ENCODE peak calls at places on chromosomes 2 and 18, in seven cellular contexts. One of them, this sample, is unnamed.

GRCh38 chr2:190722061-190722759 is 73.3 kb downstream of the NAB1 start:
- DNase-seq in RWPE2: no peak
- DNase-seq in tibial artery: no peak
- DNase-seq in heart right ventricle: no peak
- DNase-seq in stomach: no peak
- DNase-seq in psoas muscle: no peak
- DNase-seq in GM23338: no peak
- DNase-seq in this sample: no peak

GRCh38 chr2:235162544-235163197 is 210.9 kb downstream of the SH3BP4 start:
- DNase-seq in psoas muscle: no peak
- DNase-seq in stomach: no peak
- DNase-seq in heart right ventricle: no peak
- DNase-seq in RWPE2: no peak
- DNase-seq in tibial artery: no peak
- DNase-seq in GM23338: no peak
- DNase-seq in this sample: no peak

GRCh38 chr2:95031076-95031725 is 5.7 kb downstream of the MAL start:
- DNase-seq in GM23338: no peak
- DNase-seq in psoas muscle: peak; percentile 32
- DNase-seq in heart right ventricle: no peak
- DNase-seq in stomach: no peak
- DNase-seq in tibial artery: no peak
- DNase-seq in RWPE2: no peak
- DNase-seq in this sample: no peak

GRCh38 chr2:190843874-190844699 is 36.5 kb upstream of the GLS start:
- DNase-seq in GM23338: no peak
- DNase-seq in heart right ventricle: no peak
- DNase-seq in tibial artery: no peak
- DNase-seq in psoas muscle: no peak
- DNase-seq in stomach: no peak
- DNase-seq in RWPE2: no peak
- DNase-seq in this sample: no peak

GRCh38 chr2:64992990-64993389 is 3.8 kb downstream of the SLC1A4 start:
- DNase-seq in GM23338: no peak
- DNase-seq in tibial artery: no peak
- DNase-seq in stomach: no peak
- DNase-seq in RWPE2: no peak
- DNase-seq in psoas muscle: no peak
- DNase-seq in heart right ventricle: no peak
- DNase-seq in this sample: peak; percentile 33

GRCh38 chr2:170845343-170845742 is 28.7 kb downstream of the GAD1 start:
- DNase-seq in GM23338: peak; percentile 84
- DNase-seq in psoas muscle: no peak
- DNase-seq in stomach: no peak
- DNase-seq in tibial artery: no peak
- DNase-seq in heart right ventricle: no peak
- DNase-seq in RWPE2: no peak
- DNase-seq in this sample: no peak

GRCh38 chr2:217858519-217859466 is 144.0 kb downstream of the TNS1 start:
- DNase-seq in GM23338: no peak
- DNase-seq in stomach: peak; percentile 55
- DNase-seq in psoas muscle: peak; percentile 95
- DNase-seq in heart right ventricle: peak; percentile 81
- DNase-seq in RWPE2: no peak
- DNase-seq in tibial artery: peak; percentile 90
- DNase-seq in this sample: peak; percentile 92

GRCh38 chr2:9167718-9168657 is 38.6 kb upstream of the ASAP2 start:
- DNase-seq in heart right ventricle: no peak
- DNase-seq in tibial artery: no peak
- DNase-seq in RWPE2: no peak
- DNase-seq in stomach: peak; percentile 26
- DNase-seq in psoas muscle: no peak
- DNase-seq in GM23338: no peak
- DNase-seq in this sample: peak; percentile 64

GRCh38 chr2:206274434-206275273 is at the start of gene ZDBF2:
- DNase-seq in heart right ventricle: peak; percentile 60
- DNase-seq in RWPE2: no peak
- DNase-seq in GM23338: peak; percentile 76
- DNase-seq in tibial artery: no peak
- DNase-seq in stomach: peak; percentile 63
- DNase-seq in psoas muscle: peak; percentile 70
- DNase-seq in this sample: peak; percentile 78

GRCh38 chr2:10377747-10378085 is 70.4 kb downstream of the ODC1 start:
- DNase-seq in tibial artery: no peak
- DNase-seq in heart right ventricle: no peak
- DNase-seq in RWPE2: no peak
- DNase-seq in GM23338: no peak
- DNase-seq in psoas muscle: no peak
- DNase-seq in stomach: no peak
- DNase-seq in this sample: no peak

GRCh38 chr2:67997528-67998267 is 65.1 kb downstream of the C1D start:
- DNase-seq in psoas muscle: no peak
- DNase-seq in tibial artery: no peak
- DNase-seq in stomach: no peak
- DNase-seq in heart right ventricle: no peak
- DNase-seq in RWPE2: peak; percentile 66
- DNase-seq in GM23338: no peak
- DNase-seq in this sample: no peak

GRCh38 chr2:86290596-86291327 is 46.7 kb downstream of the REEP1 start:
- DNase-seq in stomach: no peak
- DNase-seq in tibial artery: no peak
- DNase-seq in heart right ventricle: peak; percentile 25
- DNase-seq in GM23338: no peak
- DNase-seq in psoas muscle: no peak
- DNase-seq in RWPE2: no peak
- DNase-seq in this sample: no peak

GRCh38 chr2:203823179-203823578 is 44.4 kb upstream of the CTLA4 start:
- DNase-seq in tibial artery: no peak
- DNase-seq in stomach: no peak
- DNase-seq in heart right ventricle: no peak
- DNase-seq in GM23338: no peak
- DNase-seq in RWPE2: no peak
- DNase-seq in psoas muscle: no peak
- DNase-seq in this sample: no peak

GRCh38 chr18:74480149-74480651 is 16.0 kb upstream of the CNDP2 start:
- DNase-seq in tibial artery: no peak
- DNase-seq in stomach: no peak
- DNase-seq in GM23338: no peak
- DNase-seq in RWPE2: no peak
- DNase-seq in heart right ventricle: no peak
- DNase-seq in psoas muscle: no peak
- DNase-seq in this sample: no peak

GRCh38 chr2:74205586-74205985 is 7.2 kb downstream of the MTHFD2 start:
- DNase-seq in heart right ventricle: no peak
- DNase-seq in RWPE2: no peak
- DNase-seq in psoas muscle: no peak
- DNase-seq in tibial artery: no peak
- DNase-seq in GM23338: no peak
- DNase-seq in stomach: peak; percentile 65
- DNase-seq in this sample: peak; percentile 27

GRCh38 chr18:47758000-47758399 is 172.5 kb downstream of the SMAD2 start:
- DNase-seq in RWPE2: no peak
- DNase-seq in tibial artery: no peak
- DNase-seq in heart right ventricle: no peak
- DNase-seq in stomach: no peak
- DNase-seq in psoas muscle: no peak
- DNase-seq in GM23338: peak; percentile 65
- DNase-seq in this sample: no peak
- TF ChIP-seq CTCF in RWPE2: peak; percentile 11
- TF ChIP-seq CTCF in tibial artery: no peak
- TF ChIP-seq CTCF in heart right ventricle: no peak
- TF ChIP-seq CTCF in stomach: no peak
- TF ChIP-seq CTCF in psoas muscle: peak; percentile 8
- TF ChIP-seq CTCF in GM23338: peak; percentile 44
- TF ChIP-seq CTCF in this sample: no peak

GRCh38 chr2:144708641-144709040 is 188.7 kb upstream of the ZEB2 start:
- DNase-seq in tibial artery: no peak
- DNase-seq in psoas muscle: no peak
- DNase-seq in GM23338: no peak
- DNase-seq in RWPE2: no peak
- DNase-seq in heart right ventricle: no peak
- DNase-seq in stomach: no peak
- DNase-seq in this sample: no peak

GRCh38 chr2:144712277-144712944 is 192.5 kb upstream of the ZEB2 start:
- DNase-seq in heart right ventricle: no peak
- DNase-seq in GM23338: peak; percentile 29
- DNase-seq in stomach: no peak
- DNase-seq in psoas muscle: no peak
- DNase-seq in RWPE2: no peak
- DNase-seq in tibial artery: no peak
- DNase-seq in this sample: no peak

GRCh38 chr2:144711084-144711483 is 191.2 kb upstream of the ZEB2 start:
- DNase-seq in psoas muscle: no peak
- DNase-seq in tibial artery: no peak
- DNase-seq in stomach: no peak
- DNase-seq in GM23338: peak; percentile 4
- DNase-seq in RWPE2: no peak
- DNase-seq in heart right ventricle: no peak
- DNase-seq in this sample: no peak

GRCh38 chr2:144713410-144713809 is 193.5 kb upstream of the ZEB2 start:
- DNase-seq in RWPE2: no peak
- DNase-seq in GM23338: no peak
- DNase-seq in stomach: no peak
- DNase-seq in heart right ventricle: no peak
- DNase-seq in tibial artery: no peak
- DNase-seq in psoas muscle: no peak
- DNase-seq in this sample: no peak

DNA sequence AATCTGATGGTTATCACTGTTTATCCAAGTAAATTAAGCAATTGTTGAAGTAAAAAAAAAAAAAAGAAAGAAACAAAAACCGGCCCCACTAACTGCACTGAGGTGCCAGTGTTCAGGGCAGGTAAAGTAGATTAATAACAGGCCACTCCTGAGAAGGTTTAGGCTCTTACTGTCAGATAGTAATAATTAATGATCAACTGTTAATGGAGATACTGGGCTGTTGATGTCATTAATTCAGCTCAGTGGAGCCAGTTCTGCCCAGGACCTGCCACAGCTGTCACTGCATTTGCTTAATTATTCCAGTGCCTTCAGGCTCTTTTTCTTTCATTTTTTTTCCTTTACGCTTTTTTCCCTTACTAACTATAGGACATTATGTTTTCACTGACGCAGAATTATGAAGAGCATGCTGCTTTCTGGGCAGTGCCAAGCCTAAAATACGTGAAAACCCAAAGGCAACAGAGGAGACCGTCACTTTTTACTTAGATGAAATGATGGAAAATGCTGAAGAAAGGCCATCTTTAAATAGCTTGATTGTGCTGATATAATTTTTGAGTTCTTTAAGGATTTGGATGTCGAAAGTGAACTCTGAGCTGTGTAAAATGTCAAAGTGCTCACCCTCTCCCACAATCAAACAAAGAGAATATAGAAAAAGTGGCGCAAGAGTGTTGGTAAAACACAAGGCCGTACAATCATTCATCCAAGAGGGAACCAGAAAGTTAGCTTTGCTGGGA is 191.8 kb upstream of the ZEB2 start:
- DNase-seq in tibial artery: no peak
- DNase-seq in psoas muscle: no peak
- DNase-seq in GM23338: no peak
- DNase-seq in RWPE2: no peak
- DNase-seq in heart right ventricle: no peak
- DNase-seq in stomach: no peak
- DNase-seq in this sample: no peak
- H3K27ac ChIP-seq in tibial artery: peak overlapping the region; percentile 61
- H3K27ac ChIP-seq in psoas muscle: no peak overlapping the region
- H3K27ac ChIP-seq in GM23338: no peak overlapping the region
- H3K27ac ChIP-seq in RWPE2: no peak overlapping the region
- H3K27ac ChIP-seq in heart right ventricle: no peak overlapping the region
- H3K27ac ChIP-seq in stomach: no peak overlapping the region
- H3K27ac ChIP-seq in this sample: no peak overlapping the region

DNA sequence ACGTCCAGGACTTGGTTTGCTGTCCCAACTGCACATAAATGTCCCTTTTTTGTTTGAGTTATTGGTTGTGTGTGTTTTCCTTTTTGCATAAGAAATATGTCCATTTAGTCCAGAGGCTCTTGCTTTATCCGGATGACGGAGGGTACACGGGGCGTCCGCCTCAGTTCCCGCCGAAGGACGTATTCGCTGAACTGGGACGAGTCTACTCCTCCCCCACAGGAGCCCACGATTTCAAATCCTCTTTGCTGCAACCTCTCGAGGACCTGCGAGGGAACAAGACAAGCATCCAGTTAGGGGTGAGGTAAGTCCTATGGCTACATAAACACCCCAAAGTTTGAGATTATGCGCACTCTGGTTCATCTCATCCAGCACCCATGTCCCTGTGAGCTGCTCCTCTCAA is 92.7 kb downstream of the KCTD1 start:
- DNase-seq in tibial artery: no peak
- DNase-seq in stomach: no peak
- DNase-seq in heart right ventricle: no peak
- DNase-seq in GM23338: no peak
- DNase-seq in RWPE2: no peak
- DNase-seq in psoas muscle: no peak
- DNase-seq in this sample: no peak
- TF ChIP-seq CTCF in tibial artery: no peak
- TF ChIP-seq CTCF in stomach: no peak
- TF ChIP-seq CTCF in heart right ventricle: no peak
- TF ChIP-seq CTCF in GM23338: no peak
- TF ChIP-seq CTCF in RWPE2: no peak
- TF ChIP-seq CTCF in psoas muscle: no peak
- TF ChIP-seq CTCF in this sample: no peak

GRCh38 chr18:63161032-63161727 is 158.4 kb downstream of the BCL2 start:
- DNase-seq in GM23338: no peak
- DNase-seq in stomach: no peak
- DNase-seq in psoas muscle: no peak
- DNase-seq in tibial artery: no peak
- DNase-seq in heart right ventricle: no peak
- DNase-seq in RWPE2: no peak
- DNase-seq in this sample: no peak

GRCh38 chr18:63160172-63160995 is 159.2 kb downstream of the BCL2 start:
- DNase-seq in stomach: no peak
- DNase-seq in RWPE2: no peak
- DNase-seq in GM23338: no peak
- DNase-seq in heart right ventricle: no peak
- DNase-seq in psoas muscle: no peak
- DNase-seq in tibial artery: no peak
- DNase-seq in this sample: no peak

GRCh38 chr18:63162271-63163014 is 157.1 kb downstream of the BCL2 start:
- DNase-seq in GM23338: no peak
- DNase-seq in stomach: peak; percentile 43
- DNase-seq in tibial artery: no peak
- DNase-seq in psoas muscle: no peak
- DNase-seq in RWPE2: no peak
- DNase-seq in heart right ventricle: no peak
- DNase-seq in this sample: no peak

GRCh38 chr18:63159590-63159989 is 160.0 kb downstream of the BCL2 start:
- DNase-seq in heart right ventricle: no peak
- DNase-seq in psoas muscle: no peak
- DNase-seq in GM23338: no peak
- DNase-seq in RWPE2: no peak
- DNase-seq in stomach: no peak
- DNase-seq in tibial artery: no peak
- DNase-seq in this sample: no peak

DNA sequence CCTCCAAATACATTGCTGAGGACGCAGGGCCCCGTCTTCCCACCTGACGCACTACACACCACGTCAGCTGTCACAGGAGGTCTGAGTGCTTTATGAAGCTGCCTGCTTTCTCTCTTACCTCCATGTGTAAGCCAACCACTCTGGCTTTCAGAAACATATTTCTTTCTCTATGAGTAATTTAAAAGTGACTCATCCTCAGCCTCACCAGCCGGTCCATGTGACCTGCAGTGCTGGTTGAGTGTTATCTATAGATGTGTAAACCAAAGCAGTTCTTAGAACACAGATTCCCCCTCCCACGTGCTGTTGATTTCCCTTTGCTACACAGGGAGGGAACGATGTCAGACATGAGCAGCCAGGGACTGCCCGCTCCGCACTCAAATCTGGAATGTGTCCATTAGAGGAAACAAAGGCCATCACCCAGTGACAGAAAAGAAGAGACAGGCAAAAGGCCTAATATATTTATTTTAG is 157.8 kb downstream of the BCL2 start:
- DNase-seq in GM23338: no peak
- DNase-seq in psoas muscle: peak; percentile 68
- DNase-seq in heart right ventricle: no peak
- DNase-seq in tibial artery: peak; percentile 90
- DNase-seq in RWPE2: no peak
- DNase-seq in stomach: peak; percentile 62
- DNase-seq in this sample: peak; percentile 90
- H3K27ac ChIP-seq in GM23338: no peak overlapping the region
- H3K27ac ChIP-seq in psoas muscle: peak overlapping the region; percentile 88
- H3K27ac ChIP-seq in heart right ventricle: peak overlapping the region; percentile 60
- H3K27ac ChIP-seq in tibial artery: peak overlapping the region; percentile 79
- H3K27ac ChIP-seq in RWPE2: no peak overlapping the region
- H3K27ac ChIP-seq in stomach: peak overlapping the region; percentile 65
- H3K27ac ChIP-seq in this sample: peak overlapping the region; percentile 92